ENCODE peak calls at places on chromosomes 7 and 10, in seven cellular contexts. Q is skeletal muscle cell; C is H54; F is activated T-cell treated with anti-CD3 and anti-CD28 coated beads for 24 hours; E is HCT116; A is stimulated activated CD8-positive, alpha-beta memory T cell treated with anti-CD3 and anti-CD28 coated beads, Interleukin-7, amount 100 ng/mL, for 48 hours; L is PC-3. J is an unnamed sample.

GRCh38 chr7:15747187-15748111 is 61.0 kb upstream of the MEOX2 start:
- DNase-seq in Q (no peak), C (no peak), F (no peak), E (no peak), A (no peak), L (no peak), J (no peak)

GRCh38 chr7:25859412-25859704 is 292.6 kb upstream of the NFE2L3 start:
- DNase-seq in Q (no peak), C (no peak), F (no peak), E (no peak), A (no peak), L (no peak), J (no peak)

GRCh38 chr7:103343758-103344452 is 662 bp downstream of the DNAJC2 start:
- DNase-seq in Q (no peak), C (peak; percentile 15), F (peak; percentile 15), E (no peak), A (peak; percentile 24), L (peak; percentile 22), J (peak; percentile 43)

GRCh38 chr7:21011153-21011552 is 224.5 kb upstream of the SP8 start:
- DNase-seq in Q (no peak), C (no peak), F (no peak), E (peak; percentile 90), A (no peak), L (peak; percentile 97), J (no peak)

GRCh38 chr7:21939136-21939857 is 6.4 kb downstream of the CDCA7L start:
- DNase-seq in Q (no peak), C (no peak), F (peak; percentile 65), E (no peak), A (peak; percentile 59), L (peak; percentile 35), J (no peak)

GRCh38 chr10:103851261-103851660 is 4.1 kb downstream of the SH3PXD2A start:
- DNase-seq in Q (no peak), C (no peak), F (no peak), E (no peak), A (no peak), L (no peak), J (no peak)

GRCh38 chr10:2230478-2230877 is 493.2 kb upstream of the ADARB2 start:
- DNase-seq in Q (no peak), C (no peak), F (no peak), E (no peak), A (no peak), L (no peak), J (no peak)

GRCh38 chr7:30906520-30907240 is 5.0 kb upstream of the AQP1 start:
- DNase-seq in Q (no peak), C (no peak), F (no peak), E (no peak), A (no peak), L (peak; percentile 21), J (no peak)

GRCh38 chr10:91006752-91007346 is 86.0 kb upstream of the ANKRD1 start:
- DNase-seq in Q (no peak), C (no peak), F (no peak), E (no peak), A (no peak), L (no peak), J (peak; percentile 41)

GRCh38 chr7:106736508-106737201 is 75.7 kb upstream of the CCDC71L start:
- DNase-seq in Q (no peak), C (peak; percentile 14), F (peak; percentile 45), E (peak; percentile 73), A (peak; percentile 26), L (peak; percentile 72), J (peak; percentile 27)

GRCh38 chr7:158244873-158245723 is 342.5 kb downstream of the PTPRN2 start:
- DNase-seq in Q (no peak), C (no peak), F (no peak), E (no peak), A (no peak), L (no peak), J (no peak)

GRCh38 chr10:78960316-78960800 is 108.4 kb upstream of the ZMIZ1 start:
- DNase-seq in Q (peak; percentile 67), C (peak; percentile 78), F (no peak), E (no peak), A (no peak), L (peak; percentile 99), J (no peak)

GRCh38 chr7:142876991-142877910 is 8.3 kb downstream of the TRPV6 start:
- DNase-seq in Q (no peak), C (no peak), F (no peak), E (no peak), A (no peak), L (no peak), J (no peak)

GRCh38 chr7:27459021-27459728 is 203.5 kb downstream of the HIBADH start:
- DNase-seq in Q (peak; percentile 29), C (no peak), F (no peak), E (no peak), A (no peak), L (peak; percentile 14), J (no peak)

GRCh38 chr7:27843584-27844305 is 103.8 kb downstream of the TAX1BP1 start:
- DNase-seq in Q (no peak), C (no peak), F (no peak), E (no peak), A (no peak), L (no peak), J (no peak)

GRCh38 chr7:651032-651728 is 75.3 kb upstream of the DNAAF5 start:
- DNase-seq in Q (no peak), C (no peak), F (peak; percentile 35), E (no peak), A (peak; percentile 13), L (no peak), J (no peak)

GRCh38 chr7:100561491-100562194 is 12.1 kb downstream of the SAP25 start:
- DNase-seq in Q (no peak), C (no peak), F (no peak), E (no peak), A (no peak), L (no peak), J (no peak)

GRCh38 chr7:3243680-3244079 is 57.4 kb upstream of the SDK1 start:
- DNase-seq in Q (no peak), C (no peak), F (no peak), E (no peak), A (no peak), L (no peak), J (no peak)

GRCh38 chr7:98360221-98361124 is 40.4 kb downstream of the BAIAP2L1 start:
- DNase-seq in Q (no peak), C (no peak), F (no peak), E (no peak), A (no peak), L (no peak), J (peak; percentile 5)

GRCh38 chr7:137829337-137829992 is 17.3 kb downstream of the DGKI start:
- DNase-seq in Q (no peak), C (no peak), F (no peak), E (no peak), A (no peak), L (no peak), J (no peak)

GRCh38 chr7:18866359-18867036 is 250.9 kb downstream of the TWIST1 start:
- DNase-seq in Q (peak; percentile 100), C (peak; percentile 55), F (no peak), E (peak; percentile 43), A (no peak), L (peak; percentile 93), J (no peak)

GRCh38 chr7:36289833-36290661 is 99.6 kb upstream of the ANLN start:
- DNase-seq in Q (no peak), C (no peak), F (no peak), E (peak; percentile 74), A (no peak), L (peak; percentile 98), J (no peak)

GRCh38 chr10:929965-930364 is 1.5 kb downstream of the LARP4B start:
- DNase-seq in Q (no peak), C (no peak), F (no peak), E (no peak), A (no peak), L (no peak), J (no peak)

GRCh38 chr7:96657347-96658010 is 52.2 kb downstream of the SEM1 start:
- DNase-seq in Q (no peak), C (no peak), F (no peak), E (no peak), A (no peak), L (no peak), J (no peak)

GRCh38 chr10:129960493-129961273 is 3.4 kb downstream of the EBF3 start:
- DNase-seq in Q (no peak), C (no peak), F (no peak), E (no peak), A (no peak), L (no peak), J (no peak)

GRCh38 chr7:146136357-146136875 is 19.8 kb downstream of the CNTNAP2 start:
- DNase-seq in Q (no peak), C (no peak), F (no peak), E (no peak), A (no peak), L (no peak), J (no peak)

J was measured in DND-41.